ENCODE peak calls at places on chromosomes 11 and 22, in ten cellular contexts. N, D, I, V, G, M, C, Y, F and E are unnamed samples.

GRCh38 chr22:38436629-38437395 is 18.2 kb downstream of the KCNJ4 start:
- DNase-seq in C (no peak), D (no peak), N (no peak), M (no peak), I (no peak), F (no peak), G (no peak), V (no peak), Y (no peak), E (no peak)

GRCh38 chr11:69078930-69079607 is 30.3 kb downstream of the TPCN2 start:
- DNase-seq in N (no peak), Y (no peak), M (no peak), I (no peak), C (no peak), V (no peak), G (no peak), D (no peak), F (no peak), E (no peak)

GRCh38 chr11:2563216-2564007 is 118.6 kb downstream of the KCNQ1 start:
- DNase-seq in N (no peak), D (peak), F (no peak), C (no peak), Y (no peak), I (no peak), G (peak), M (no peak), V (no peak), E (no peak)

GRCh38 chr22:19041403-19042074 is 80.7 kb downstream of the DGCR2 start:
- DNase-seq in Y (no peak), C (no peak), D (peak), I (no peak), M (no peak), G (no peak), V (no peak), N (no peak), F (no peak), E (no peak)

GRCh38 chr22:29209624-29209929 is 3.9 kb downstream of the EMID1 start:
- DNase-seq in I (no peak), D (no peak), M (peak), V (no peak), G (no peak), C (no peak), N (no peak), Y (no peak), F (no peak), E (no peak)

GRCh38 chr22:42624551-42625106 is 9.9 kb upstream of the POLDIP3 start:
- DNase-seq in Y (no peak), I (no peak), M (no peak), C (no peak), V (no peak), D (no peak), F (no peak), G (no peak), N (no peak), E (no peak)

GRCh38 chr11:1942541-1943260 is 4.4 kb upstream of the MRPL23 start:
- DNase-seq in F (no peak), D (no peak), G (peak), Y (no peak), M (no peak), C (peak), V (no peak), N (no peak), I (no peak), E (no peak)

GRCh38 chr11:122659676-122660571 is 4.4 kb downstream of the UBASH3B start:
- DNase-seq in D (no peak), C (no peak), V (no peak), N (no peak), F (no peak), Y (no peak), M (no peak), I (no peak), G (no peak), E (no peak)

DNA sequence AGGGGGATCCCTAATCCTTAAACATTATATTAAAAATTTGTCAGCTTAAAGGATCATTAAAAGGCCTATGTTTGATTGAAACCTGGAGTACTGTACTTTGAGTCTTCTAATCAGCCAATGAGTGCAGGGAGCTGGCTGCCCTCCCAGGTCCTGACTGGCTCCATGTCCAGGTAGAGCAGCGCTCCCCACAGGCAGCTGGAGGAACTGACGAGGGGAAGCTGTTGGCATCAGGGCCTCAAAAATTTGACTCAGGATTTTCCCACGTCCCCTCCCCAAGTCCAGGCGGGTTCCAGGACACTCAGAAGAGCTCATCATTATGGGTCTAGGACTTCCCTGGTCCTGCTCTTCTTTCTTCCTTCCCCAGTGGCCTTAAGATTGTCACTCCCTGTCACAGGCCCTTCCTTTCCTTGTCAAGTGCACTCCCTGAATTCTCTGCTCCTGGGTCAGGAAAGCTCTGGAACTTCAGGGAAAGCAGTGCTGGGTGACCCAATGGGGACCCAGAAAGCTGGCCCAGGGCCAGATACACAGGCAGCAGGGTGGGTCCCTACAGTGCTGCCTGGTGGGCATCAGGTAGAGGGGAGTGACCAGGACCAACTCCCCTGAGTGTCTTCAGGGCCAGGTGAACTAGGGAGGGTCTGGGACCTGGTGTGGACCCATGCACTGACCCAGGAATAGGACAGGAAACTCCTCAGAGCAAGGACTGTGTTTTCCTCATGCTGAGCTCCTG is 65.5 kb downstream of the GGTLC2 start:
- DNase-seq in M (no peak), I (no peak), G (peak), Y (no peak), F (no peak), D (peak), V (no peak), C (no peak), N (peak), E (peak)
- TF ChIP-seq CTCF in M (no peak), I (no peak), G (peak), Y (peak), F (no peak), D (peak), V (peak), C (no peak), N (peak), E (peak)

GRCh38 chr22:36913431-36914382 is at the start of gene CSF2RB:
- DNase-seq in I (no peak), F (no peak), M (no peak), N (no peak), V (no peak), G (no peak), C (no peak), Y (no peak), D (peak), E (no peak)
- H3K4me3 ChIP-seq in I (no peak), F (peak), M (no peak), N (no peak), V (no peak), G (no peak), C (no peak), Y (no peak), D (no peak), E (no peak)

DNA sequence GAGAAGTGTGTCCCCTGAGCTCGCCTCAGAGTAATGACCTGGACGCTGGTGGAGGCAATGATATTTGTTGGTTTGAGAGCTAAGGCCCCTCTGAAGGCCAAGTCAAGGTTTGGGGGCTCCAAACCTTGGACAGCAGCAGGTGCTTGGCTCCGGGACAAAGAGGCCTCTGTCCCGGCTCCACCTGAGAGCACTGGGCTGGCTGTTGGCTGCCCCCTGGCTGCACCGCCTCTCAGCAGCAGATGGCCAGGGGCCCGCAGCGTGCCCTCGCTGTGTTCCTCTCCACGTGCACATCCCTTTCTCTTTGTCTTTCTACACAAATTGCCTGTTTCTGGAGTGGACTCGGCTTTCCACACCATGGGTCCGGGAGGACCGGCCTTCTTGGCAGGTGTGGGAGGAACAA is 301.3 kb downstream of the NTM start:
- DNase-seq in M (no peak), D (peak), C (no peak), F (no peak), Y (no peak), N (no peak), G (no peak), V (no peak), I (no peak), E (no peak)
- TF ChIP-seq CTCF in M (no peak), D (peak), C (no peak), F (no peak), Y (no peak), N (no peak), G (no peak), V (no peak), I (no peak), E (no peak)

DNA sequence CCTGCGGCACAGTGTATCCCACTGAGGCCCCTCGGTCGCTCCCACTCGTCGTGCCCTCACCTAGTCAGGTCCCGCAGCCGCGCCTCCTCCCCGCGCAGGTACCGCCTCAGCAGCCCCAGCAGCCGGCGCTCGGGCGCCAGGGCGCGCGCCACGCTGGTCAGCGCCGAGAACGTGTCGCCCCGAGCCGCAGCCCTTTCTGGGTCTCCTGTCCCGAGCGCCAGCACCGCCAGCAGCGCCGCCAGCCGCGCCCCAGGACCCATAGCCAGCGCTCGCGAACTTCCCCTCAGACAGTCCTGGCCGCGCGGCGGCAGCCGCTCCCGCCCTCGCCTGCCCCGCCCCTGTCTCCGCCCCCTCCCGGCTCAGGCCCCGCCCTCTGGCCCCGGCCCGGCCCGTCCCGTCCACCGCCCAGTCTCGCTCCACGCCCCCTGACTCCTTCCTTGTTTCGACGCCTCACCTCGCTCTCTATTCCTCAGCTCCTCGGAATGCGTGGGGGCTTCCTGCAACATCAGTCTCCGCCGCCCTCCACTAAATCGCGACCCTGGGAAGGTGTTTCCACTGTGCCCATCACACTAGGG is at the start of gene P4HA3:
- DNase-seq in C (peak), N (peak), M (peak), F (no peak), V (no peak), I (peak), G (peak), D (peak), Y (no peak), E (peak)
- H3K4me3 ChIP-seq in C (peak), N (peak), M (peak), F (peak), V (no peak), I (peak), G (peak), D (peak), Y (peak), E (peak)

DNA sequence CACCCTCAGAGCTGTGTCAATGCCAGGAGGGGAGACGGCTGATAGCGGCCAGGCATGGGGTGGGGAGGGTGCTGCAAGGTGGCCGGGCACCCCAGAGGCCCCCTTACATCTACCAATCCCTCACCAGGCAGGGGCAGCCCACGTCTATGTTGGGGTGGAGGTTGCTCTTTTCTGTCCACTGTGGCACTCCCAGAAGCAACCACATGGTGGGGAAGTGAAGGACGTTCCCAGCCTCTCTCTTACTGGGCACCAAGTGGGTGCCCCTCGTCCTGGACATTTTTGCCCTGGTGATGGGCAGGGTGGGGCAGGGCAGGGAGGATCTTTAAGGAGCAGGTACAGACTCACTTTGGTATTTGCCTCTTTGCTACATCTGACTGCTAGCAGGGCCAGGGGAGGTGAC is 47.5 kb downstream of the NECTIN1 start:
- DNase-seq in Y (no peak), G (no peak), V (no peak), F (no peak), D (no peak), I (no peak), C (no peak), M (no peak), N (no peak), E (no peak)
- TF ChIP-seq CTCF in Y (no peak), G (peak), V (peak), F (no peak), D (peak), I (peak), C (no peak), M (peak), N (no peak), E (no peak)

GRCh38 chr11:63917685-63918523 is 940 bp upstream of the RCOR2 start:
- DNase-seq in Y (no peak), I (peak), D (peak), V (peak), N (no peak), M (peak), C (peak), F (no peak), G (peak), E (peak)
- H3K4me3 ChIP-seq in Y (no peak), I (peak), D (peak), V (peak), N (peak), M (peak), C (peak), F (peak), G (peak), E (peak)